ENCODE peak calls at places on chromosomes 12 and 14, in seven cellular contexts. K is activated T-cell treated with anti-CD3 and anti-CD28 coated beads, Interleukin-2, amount 50 U/mL, for 4 hours; V is DMS153; U is effector memory CD8-positive, alpha-beta T cell; Z is NCI-H1694 treated with DMSO at 0.1 percent for 48 hours; N is NCI-H1105; C is astrocyte of the spinal cord. I is an unnamed sample.
A peak's percentile ranks its signal among the peaks of the same experiment; 100 is the strongest.

GRCh38 chr14:49946320-49947141 is 53.6 kb downstream of the ARF6 start:
- DNase-seq in N (peak; percentile 86), K (peak; percentile 30), U (no peak), C (peak; percentile 69), Z (peak; percentile 93), V (peak; percentile 49), I (peak; percentile 65)

GRCh38 chr14:74649673-74650072 is 37.6 kb upstream of the LTBP2 start:
- DNase-seq in V (no peak), K (no peak), C (no peak), Z (no peak), N (no peak), U (no peak), I (no peak)

GRCh38 chr12:95185834-95186233 is 31.4 kb downstream of the FGD6 start:
- DNase-seq in N (no peak), K (no peak), U (no peak), Z (no peak), C (no peak), V (no peak), I (no peak)

GRCh38 chr12:122126713-122127597 is 47.1 kb downstream of the IL31 start:
- DNase-seq in C (no peak), N (no peak), U (no peak), Z (no peak), K (no peak), V (no peak), I (peak; percentile 40)

GRCh38 chr14:103086771-103087342 is 2.8 kb downstream of the LBHD2 start:
- DNase-seq in U (no peak), C (no peak), V (no peak), Z (no peak), N (no peak), K (no peak), I (no peak)

GRCh38 chr12:52296572-52297215 is 5.4 kb upstream of the KRT81 start:
- DNase-seq in K (no peak), N (no peak), V (no peak), C (no peak), U (no peak), Z (no peak), I (no peak)

GRCh38 chr12:62158416-62159360 is 101.5 kb upstream of the USP15 start:
- DNase-seq in U (no peak), C (no peak), N (no peak), V (no peak), K (no peak), Z (no peak), I (no peak)

GRCh38 chr14:55454264-55455151 is 14.1 kb upstream of the TBPL2 start:
- DNase-seq in K (no peak), V (peak; percentile 96), Z (peak; percentile 84), U (no peak), N (peak; percentile 98), C (peak; percentile 85), I (peak; percentile 24)

GRCh38 chr14:57480044-57480443 is 13.6 kb downstream of the CCDC198 start:
- DNase-seq in Z (no peak), C (no peak), V (no peak), K (no peak), N (no peak), U (no peak), I (no peak)

GRCh38 chr14:65639216-65639615 is 226.7 kb downstream of the FUT8 start:
- DNase-seq in Z (no peak), N (no peak), K (no peak), C (peak; percentile 16), V (no peak), U (no peak), I (no peak)

GRCh38 chr14:87540339-87540738 is 452.6 kb downstream of the GALC start:
- DNase-seq in U (no peak), Z (no peak), C (no peak), N (no peak), V (no peak), K (no peak), I (no peak)

GRCh38 chr12:65504417-65504816 is 225.9 kb downstream of the MSRB3 start:
- DNase-seq in K (no peak), C (no peak), V (no peak), N (no peak), Z (no peak), U (no peak), I (no peak)

GRCh38 chr12:104462931-104463339 is 6.2 kb downstream of the CHST11 start:
- DNase-seq in Z (no peak), N (no peak), K (peak; percentile 25), V (no peak), C (no peak), U (peak; percentile 43), I (no peak)

GRCh38 chr12:15962760-15963159 is 51.6 kb downstream of the DERA start:
- DNase-seq in Z (no peak), N (no peak), C (no peak), U (no peak), K (no peak), V (no peak), I (no peak)

GRCh38 chr12:120839503-120839902 is 64.7 kb downstream of the SPPL3 start:
- DNase-seq in N (no peak), U (no peak), V (no peak), Z (no peak), C (no peak), K (no peak), I (no peak)

GRCh38 chr12:116982721-116983502 is 72.2 kb downstream of the FBXW8 start:
- DNase-seq in K (no peak), N (no peak), Z (no peak), V (no peak), U (no peak), C (peak; percentile 66), I (no peak)

GRCh38 chr12:123696641-123697040 is 15.5 kb upstream of the ATP6V0A2 start:
- DNase-seq in V (peak; percentile 24), U (no peak), C (no peak), Z (no peak), K (no peak), N (peak; percentile 55), I (no peak)

GRCh38 chr12:12432373-12432772 is 75.5 kb downstream of the BORCS5 start:
- DNase-seq in U (no peak), V (no peak), C (peak; percentile 69), K (no peak), Z (peak; percentile 11), N (peak; percentile 68), I (no peak)

GRCh38 chr12:123099556-123100192 is 51.2 kb downstream of the PITPNM2 start:
- DNase-seq in U (no peak), C (no peak), N (peak; percentile 49), Z (peak; percentile 77), K (no peak), V (no peak), I (no peak)

GRCh38 chr12:12442548-12443071 is 85.7 kb downstream of the BORCS5 start:
- DNase-seq in K (no peak), U (no peak), N (no peak), C (peak; percentile 77), V (no peak), Z (no peak), I (peak; percentile 24)

GRCh38 chr14:28755198-28755794 is 11.3 kb upstream of the FOXG1 start:
- DNase-seq in Z (no peak), C (no peak), V (no peak), K (no peak), U (no peak), N (no peak), I (no peak)

GRCh38 chr12:112182499-112182898 is 57.1 kb downstream of the TRAFD1 start:
- DNase-seq in U (no peak), Z (no peak), C (no peak), N (peak; percentile 31), K (no peak), V (no peak), I (peak; percentile 28)

GRCh38 chr14:89245802-89246201 is 171.2 kb downstream of the FOXN3 start:
- DNase-seq in K (no peak), N (no peak), U (no peak), C (no peak), Z (no peak), V (no peak), I (no peak)

GRCh38 chr14:104424406-104425072 is 155.0 kb upstream of the C14orf180 start:
- DNase-seq in K (no peak), Z (peak; percentile 100), C (no peak), N (peak; percentile 93), V (no peak), U (no peak), I (no peak)

GRCh38 chr14:75981426-75981825 is 369 bp downstream of the TGFB3 start:
- DNase-seq in K (no peak), V (no peak), U (peak; percentile 24), C (no peak), N (peak; percentile 17), Z (peak; percentile 80), I (no peak)

GRCh38 chr14:105466491-105467248 is 8.0 kb upstream of the CRIP2 start:
- DNase-seq in U (no peak), N (no peak), C (no peak), V (no peak), Z (no peak), K (no peak), I (no peak)

GRCh38 chr12:41167701-41168100 is 20.4 kb upstream of the PDZRN4 start:
- DNase-seq in N (no peak), V (no peak), K (no peak), U (no peak), C (no peak), Z (no peak), I (no peak)

GRCh38 chr14:45247427-45247826 is 5.6 kb downstream of the MIS18BP1 start:
- DNase-seq in V (no peak), K (no peak), U (no peak), N (no peak), C (no peak), Z (no peak), I (no peak)

GRCh38 chr14:104132981-104133380 is 5.4 kb upstream of the KIF26A start:
- DNase-seq in K (no peak), N (no peak), V (no peak), C (no peak), Z (no peak), U (no peak), I (no peak)

GRCh38 chr12:74537126-74537706 is 419 bp upstream of the ATXN7L3B start:
- DNase-seq in U (peak; percentile 5), Z (peak; percentile 77), C (no peak), V (peak; percentile 63), K (no peak), N (peak; percentile 46), I (peak; percentile 64)

GRCh38 chr12:77940566-77940965 is 109.9 kb downstream of the NAV3 start:
- DNase-seq in U (no peak), N (no peak), Z (no peak), K (no peak), V (peak; percentile 9), C (no peak), I (no peak)

GRCh38 chr12:29676676-29677075 is 107.1 kb downstream of the TMTC1 start:
- DNase-seq in Z (no peak), C (no peak), V (no peak), K (no peak), U (no peak), N (no peak), I (no peak)

GRCh38 chr12:119992129-119992705 is 3.2 kb downstream of the BICDL1 start:
- DNase-seq in K (no peak), U (no peak), N (no peak), C (no peak), V (no peak), Z (no peak), I (no peak)

GRCh38 chr12:19223695-19224094 is 94.2 kb downstream of the PLEKHA5 start:
- DNase-seq in K (no peak), Z (no peak), C (peak; percentile 82), N (no peak), V (no peak), U (no peak), I (no peak)

GRCh38 chr14:61642246-61642982 is 52.9 kb upstream of the HIF1A start:
- DNase-seq in C (no peak), U (no peak), N (no peak), K (no peak), Z (peak; percentile 22), V (no peak), I (no peak)

GRCh38 chr12:113793250-113793649 is 172.9 kb downstream of the RBM19 start:
- DNase-seq in K (no peak), Z (no peak), U (no peak), N (no peak), V (no peak), C (no peak), I (no peak)